ENCODE peak calls at places on chromosomes 6 and 20, in six cellular contexts. M is uterus; K is HAP-1; P is lung; O is breast epithelium; I is CD8-positive, alpha-beta memory T cell. J is an unnamed sample.

GRCh38 chr20:9079038-9079731 is 10.3 kb downstream of the PLCB4 start:
- DNase-seq in M (no peak), K (no peak), P (no peak), O (no peak), I (no peak), J (no peak)

GRCh38 chr6:57069920-57070331 is 20.1 kb upstream of the ZNF451 start:
- DNase-seq in M (no peak), K (no peak), P (no peak), O (no peak), I (no peak), J (no peak)

GRCh38 chr6:151289399-151290007 is 49.7 kb downstream of the AKAP12 start:
- DNase-seq in M (no peak), K (no peak), P (no peak), O (no peak), I (no peak), J (no peak)

GRCh38 chr6:27250277-27250954 is 2.9 kb downstream of the PRSS16 start:
- DNase-seq in M (no peak), K (no peak), P (peak; percentile 35), O (no peak), I (no peak), J (no peak)

GRCh38 chr20:20743511-20744169 is 31.2 kb upstream of the RALGAPA2 start:
- DNase-seq in M (peak; percentile 57), K (peak; percentile 24), P (peak; percentile 78), O (no peak), I (no peak), J (peak; percentile 76)

GRCh38 chr20:1423625-1424106 is 30.8 kb upstream of the FKBP1A start:
- DNase-seq in M (no peak), K (peak; percentile 71), P (peak; percentile 51), O (no peak), I (no peak), J (no peak)

GRCh38 chr20:32321390-32321789 is 36.7 kb upstream of the ASXL1 start:
- DNase-seq in M (no peak), K (no peak), P (no peak), O (no peak), I (no peak), J (no peak)

GRCh38 chr20:4439461-4439860 is 282.2 kb upstream of the PRND start:
- DNase-seq in M (no peak), K (no peak), P (peak; percentile 4), O (no peak), I (no peak), J (no peak)

GRCh38 chr20:59752101-59752586 is 147.8 kb downstream of the PHACTR3 start:
- DNase-seq in M (no peak), K (no peak), P (peak; percentile 34), O (no peak), I (no peak), J (peak; percentile 72)

GRCh38 chr20:17479041-17479657 is 52.0 kb downstream of the BFSP1 start:
- DNase-seq in M (no peak), K (no peak), P (no peak), O (no peak), I (no peak), J (no peak)

GRCh38 chr6:39508513-39508912 is 186.0 kb upstream of the KCNK16 start:
- DNase-seq in M (no peak), K (peak; percentile 30), P (no peak), O (no peak), I (no peak), J (no peak)

GRCh38 chr6:149859938-149860337 is 4.2 kb downstream of the LRP11 start:
- DNase-seq in M (no peak), K (no peak), P (no peak), O (no peak), I (no peak), J (no peak)

GRCh38 chr6:109671721-109672120 is 19.3 kb downstream of the AK9 start:
- DNase-seq in M (no peak), K (no peak), P (no peak), O (no peak), I (no peak), J (no peak)

GRCh38 chr6:3766219-3766618 is 14.7 kb upstream of the PXDC1 start:
- DNase-seq in M (no peak), K (no peak), P (no peak), O (no peak), I (no peak), J (no peak)

DNA sequence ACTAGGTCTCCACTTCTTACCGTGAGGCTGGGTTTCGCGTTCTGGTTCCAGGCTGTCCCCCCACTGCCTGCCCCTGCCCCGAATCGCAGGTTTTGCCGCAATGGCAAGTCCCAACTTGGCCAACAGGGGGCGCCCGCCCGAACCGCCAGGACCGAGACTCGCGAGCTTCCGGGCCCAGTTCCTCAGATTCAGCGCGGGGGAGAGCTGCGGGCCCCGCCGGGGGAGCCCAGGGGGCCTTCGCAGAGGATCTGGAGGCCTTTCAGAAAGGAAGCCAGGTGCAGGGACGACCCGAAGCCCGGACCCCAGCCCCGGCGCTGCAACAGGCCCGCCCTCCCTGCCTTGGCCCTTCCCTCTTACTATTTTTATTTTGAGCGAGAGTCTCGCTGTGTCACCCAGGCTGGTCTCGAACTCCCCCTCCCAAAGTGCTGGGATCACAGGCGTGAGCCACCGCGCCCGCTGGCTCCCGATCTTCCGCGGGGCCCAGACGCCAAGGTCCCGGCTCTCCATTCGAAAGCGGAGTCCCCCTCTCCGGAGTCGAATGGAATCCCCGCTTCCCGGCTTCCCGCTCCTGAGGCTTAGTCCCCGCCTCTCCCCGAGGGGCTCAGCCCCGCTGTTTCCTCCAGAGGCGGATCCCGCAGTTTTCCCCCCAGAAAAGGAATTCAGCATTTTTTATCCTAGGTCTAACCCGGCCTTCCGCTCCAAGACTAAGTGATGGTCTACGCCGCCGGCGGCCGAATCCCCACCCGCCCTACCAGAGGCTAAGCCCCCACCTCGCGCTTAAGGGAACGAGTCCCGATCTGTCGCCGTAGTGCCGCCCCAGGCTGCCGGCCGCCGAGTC is 11.7 kb upstream of the TMC2 start:
- DNase-seq in M (peak; percentile 88), K (peak; percentile 94), P (peak; percentile 88), O (peak; percentile 93), I (peak; percentile 87), J (peak; percentile 98)
- H3K9me3 ChIP-seq in M (no peaks in the 10 kb centered on the region), K (no peaks in the 10 kb centered on the region), P (no peaks in the 10 kb centered on the region), O (no peaks in the 10 kb centered on the region), I (no peaks in the 10 kb centered on the region), J (no peaks in the 10 kb centered on the region)

GRCh38 chr6:137162692-137163303 is 10.6 kb downstream of the IL22RA2 start:
- DNase-seq in M (no peak), K (no peak), P (no peak), O (no peak), I (no peak), J (no peak)
- H3K9me3 ChIP-seq in M (no peaks in the 10 kb centered on the region), K (no peaks in the 10 kb centered on the region), P (no peaks in the 10 kb centered on the region), O (no peaks in the 10 kb centered on the region), I (no peaks in the 10 kb centered on the region), J (no peaks in the 10 kb centered on the region)

GRCh38 chr6:37971263-37971662 is 151.7 kb downstream of the ZFAND3 start:
- DNase-seq in M (no peak), K (no peak), P (no peak), O (no peak), I (no peak), J (no peak)

GRCh38 chr6:37965964-37966676 is 146.6 kb downstream of the ZFAND3 start:
- DNase-seq in M (no peak), K (no peak), P (no peak), O (no peak), I (no peak), J (no peak)

GRCh38 chr6:37971711-37972410 is 152.3 kb downstream of the ZFAND3 start:
- DNase-seq in M (no peak), K (no peak), P (no peak), O (no peak), I (no peak), J (no peak)

GRCh38 chr6:37967651-37968050 is 148.1 kb downstream of the ZFAND3 start:
- DNase-seq in M (no peak), K (no peak), P (no peak), O (no peak), I (no peak), J (no peak)

DNA sequence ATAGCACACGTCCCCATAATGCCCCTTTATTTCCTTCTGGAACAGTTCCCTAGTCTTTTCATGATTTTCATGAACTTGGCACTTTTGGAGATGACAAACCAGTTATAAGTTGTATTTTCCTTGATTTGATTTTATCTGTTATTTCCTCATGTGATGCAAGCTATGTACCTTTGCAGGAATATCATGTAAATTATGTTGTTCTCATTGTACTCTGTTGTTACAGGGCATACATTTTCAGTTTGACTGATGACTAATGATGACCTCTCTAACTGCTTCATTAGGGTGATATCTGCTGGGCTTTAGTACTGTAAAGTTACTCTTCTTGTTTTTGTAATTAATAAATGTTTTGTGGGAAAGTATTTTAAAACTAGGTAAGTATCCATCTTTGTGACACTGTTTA is 147.3 kb downstream of the ZFAND3 start:
- DNase-seq in M (no peak), K (no peak), P (no peak), O (no peak), I (no peak), J (no peak)
- H3K9me3 ChIP-seq in M (no peaks in the 10 kb centered on the region), K (no peaks in the 10 kb centered on the region), P (no peaks in the 10 kb centered on the region), O (no peaks in the 10 kb centered on the region), I (no peaks in the 10 kb centered on the region), J (no peaks in the 10 kb centered on the region)

GRCh38 chr6:167394820-167395219 is 69.9 kb downstream of the TTLL2 start:
- DNase-seq in M (no peak), K (no peak), P (no peak), O (no peak), I (no peak), J (no peak)

GRCh38 chr6:167396068-167396658 is 71.3 kb downstream of the TTLL2 start:
- DNase-seq in M (no peak), K (no peak), P (no peak), O (no peak), I (no peak), J (no peak)

GRCh38 chr6:167393731-167394130 is 68.8 kb downstream of the TTLL2 start:
- DNase-seq in M (no peak), K (no peak), P (no peak), O (no peak), I (no peak), J (no peak)

GRCh38 chr6:167392631-167393301 is 67.9 kb downstream of the TTLL2 start:
- DNase-seq in M (no peak), K (no peak), P (no peak), O (no peak), I (no peak), J (no peak)

GRCh38 chr6:167394330-167394729 is 69.4 kb downstream of the TTLL2 start:
- DNase-seq in M (no peak), K (no peak), P (no peak), O (no peak), I (no peak), J (peak; percentile 67)
- H3K9me3 ChIP-seq in M (no peaks in the 10 kb centered on the region), K (no peaks in the 10 kb centered on the region), P (no peaks in the 10 kb centered on the region), O (no peaks in the 10 kb centered on the region), I (no peaks in the 10 kb centered on the region), J (no peaks in the 10 kb centered on the region)

GRCh38 chr6:163804991-163805390 is 390.5 kb downstream of the QKI start:
- DNase-seq in M (no peak), K (no peak), P (no peak), O (no peak), I (no peak), J (no peak)
- H3K9me3 ChIP-seq in M (no peaks in the 10 kb centered on the region), K (no peaks in the 10 kb centered on the region), P (no peaks in the 10 kb centered on the region), O (no peaks in the 10 kb centered on the region), I (no peaks in the 10 kb centered on the region), J (no peaks in the 10 kb centered on the region)